ENCODE peak calls at places on chromosomes 3 and 15, in seven cellular contexts. U is IMR-90, D is GM12878, P is spleen, I is sigmoid colon, J is tibial nerve, L is psoas muscle. Q is an unnamed sample.

GRCh38 chr3:105523496-105523895 is 156.8 kb downstream of the ALCAM start:
- DNase-seq in U (peak), P (no peak), I (no peak), L (no peak), D (no peak), J (no peak), Q (no peak)

GRCh38 chr15:53072077-53072476 is 281.9 kb upstream of the ONECUT1 start:
- DNase-seq in I (no peak), L (peak), U (peak), P (no peak), J (no peak), D (no peak), Q (peak)

GRCh38 chr15:58583171-58583908 is 151.5 kb downstream of the LIPC start:
- DNase-seq in L (no peak), I (no peak), P (no peak), U (no peak), D (no peak), J (no peak), Q (no peak)

GRCh38 chr15:39204031-39204430 is 376.8 kb upstream of the THBS1 start:
- DNase-seq in U (peak), L (no peak), D (no peak), J (no peak), I (no peak), P (no peak), Q (no peak)

GRCh38 chr3:120536642-120537041 is 59.5 kb upstream of the NDUFB4 start:
- DNase-seq in J (no peak), D (no peak), L (no peak), P (no peak), I (no peak), U (no peak), Q (no peak)

GRCh38 chr3:81339040-81339845 is 422.2 kb downstream of the GBE1 start:
- DNase-seq in L (no peak), P (no peak), I (no peak), D (no peak), J (no peak), U (peak), Q (no peak)

GRCh38 chr3:63355809-63356208 is 77.7 kb downstream of the SYNPR start:
- DNase-seq in J (no peak), L (no peak), U (no peak), I (no peak), P (no peak), D (no peak), Q (no peak)

GRCh38 chr3:14352002-14352627 is 50.3 kb upstream of the SLC6A6 start:
- DNase-seq in I (no peak), L (no peak), D (peak), U (peak), J (no peak), P (no peak), Q (peak)

GRCh38 chr3:149552700-149553099 is 78.2 kb downstream of the TM4SF4 start:
- DNase-seq in U (no peak), J (no peak), L (no peak), D (no peak), I (no peak), P (no peak), Q (no peak)

GRCh38 chr3:194956697-194957396 is 271.2 kb downstream of the FAM43A start:
- DNase-seq in J (no peak), U (no peak), L (no peak), D (no peak), I (peak), P (no peak), Q (no peak)

GRCh38 chr3:98554580-98554979 is 22.8 kb downstream of the GPR15 start:
- DNase-seq in J (no peak), P (no peak), I (no peak), L (no peak), D (no peak), U (no peak), Q (no peak)

GRCh38 chr3:46098319-46098761 is 71.1 kb upstream of the XCR1 start:
- DNase-seq in I (peak), D (peak), L (peak), P (peak), J (no peak), U (peak), Q (no peak)

GRCh38 chr3:21673393-21673792 is 77.6 kb downstream of the ZNF385D start:
- DNase-seq in U (no peak), L (no peak), J (no peak), I (no peak), D (no peak), P (no peak), Q (no peak)

GRCh38 chr3:108001457-108001856 is 89.4 kb downstream of the CD47 start:
- DNase-seq in U (peak), D (no peak), L (no peak), I (no peak), J (no peak), P (no peak), Q (no peak)

GRCh38 chr3:23333633-23334032 is 130.5 kb downstream of the UBE2E2 start:
- DNase-seq in D (no peak), I (no peak), L (no peak), P (no peak), J (no peak), U (no peak), Q (no peak)

GRCh38 chr3:16838561-16838960 is 46.2 kb upstream of the PLCL2 start:
- DNase-seq in D (no peak), I (no peak), P (no peak), J (no peak), U (no peak), L (peak), Q (no peak)

GRCh38 chr3:170740726-170741591 is 129.0 kb downstream of the RPL22L1 start:
- DNase-seq in D (no peak), J (peak), I (peak), U (peak), L (peak), P (no peak), Q (peak)

GRCh38 chr3:172846706-172847105 is 96.2 kb downstream of the ECT2 start:
- DNase-seq in P (no peak), D (no peak), L (no peak), I (no peak), J (no peak), U (no peak), Q (peak)

GRCh38 chr3:71397046-71397445 is 186.5 kb downstream of the FOXP1 start:
- DNase-seq in P (no peak), J (no peak), I (no peak), D (no peak), U (peak), L (no peak), Q (no peak)

GRCh38 chr3:58383476-58383875 is 50.2 kb downstream of the PDHB start:
- DNase-seq in P (no peak), I (no peak), J (no peak), U (peak), L (no peak), D (no peak), Q (peak)

GRCh38 chr3:41053220-41053619 is 146.1 kb upstream of the CTNNB1 start:
- DNase-seq in L (no peak), J (no peak), D (no peak), U (no peak), P (no peak), I (no peak), Q (no peak)

GRCh38 chr15:78000089-78000926 is 77.2 kb downstream of the TBC1D2B start:
- DNase-seq in I (peak), U (peak), J (peak), P (peak), L (peak), D (no peak), Q (peak)

GRCh38 chr3:47228088-47228487 is 54.5 kb downstream of the KIF9 start:
- DNase-seq in U (no peak), I (no peak), L (no peak), D (no peak), P (no peak), J (no peak), Q (no peak)

GRCh38 chr3:56468184-56469106 is at the start of gene ERC2:
- DNase-seq in D (no peak), P (no peak), U (no peak), J (no peak), L (peak), I (no peak), Q (peak)
- H3K27ac ChIP-seq in D (no peak), P (no peak), U (no peak), J (no peak), L (no peak), I (no peak), Q (peak)

DNA sequence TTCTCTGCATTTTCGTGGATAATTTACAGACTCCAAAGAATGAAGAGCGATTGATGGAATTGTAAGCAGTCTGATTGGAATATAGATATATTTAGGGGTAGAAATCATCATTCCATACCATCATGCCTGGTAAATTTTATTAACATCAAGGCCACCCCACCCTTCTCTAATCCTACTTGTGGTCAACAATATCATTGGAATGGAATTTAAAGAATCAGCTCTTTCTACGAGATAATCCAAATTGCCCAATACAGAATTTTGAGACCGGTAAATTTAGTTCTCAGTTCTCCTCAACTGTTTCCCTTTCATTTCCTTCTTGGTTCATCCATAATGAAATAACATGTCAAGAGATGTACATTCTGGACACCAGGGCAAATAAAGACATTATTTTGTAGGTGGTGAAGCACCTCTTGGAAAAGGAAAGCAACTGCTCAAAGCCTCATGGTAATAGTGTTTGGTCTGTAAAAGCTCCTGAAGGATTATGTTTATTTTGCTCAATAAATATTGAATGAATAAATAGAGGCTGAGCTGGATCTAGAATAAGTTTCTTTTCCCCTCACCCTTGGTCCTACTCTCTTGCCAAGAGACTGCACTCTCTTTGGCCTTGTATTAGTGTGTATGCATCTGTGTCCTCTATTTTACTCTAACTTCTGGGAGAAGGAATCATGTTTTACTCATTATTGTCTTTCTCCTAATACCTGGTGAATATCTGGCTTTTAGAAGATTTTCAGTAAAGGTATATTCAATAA is 133.7 kb upstream of the BCL6 start:
- DNase-seq in U (peak), L (no peak), I (no peak), J (no peak), P (no peak), D (no peak), Q (no peak)
- H3K27ac ChIP-seq in U (no peak), L (no peak), I (no peak), J (no peak), P (no peak), D (no peak), Q (peak)

DNA sequence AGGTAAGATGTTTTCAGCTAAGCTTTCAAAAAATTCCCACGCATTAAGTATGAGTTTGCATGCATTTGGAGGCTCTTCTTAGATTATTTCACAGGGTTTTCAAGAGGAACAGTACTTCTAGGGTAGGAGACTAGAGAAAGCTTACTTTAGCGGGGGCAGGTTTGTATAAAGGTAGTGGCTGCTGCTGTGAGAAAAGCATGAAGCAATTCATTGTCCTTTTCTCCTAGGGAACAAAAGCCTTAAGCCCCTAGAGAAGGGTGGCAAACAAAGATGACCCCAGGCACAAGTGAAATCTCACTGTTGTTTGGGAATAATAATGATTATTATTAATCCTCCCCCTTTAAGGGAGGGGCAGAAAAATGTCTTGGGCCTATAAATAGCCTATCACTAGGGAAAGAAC is 310.7 kb downstream of the DIPK2A start:
- DNase-seq in J (no peak), P (no peak), L (no peak), D (no peak), I (no peak), U (no peak), Q (no peak)
- H3K27ac ChIP-seq in J (no peak), P (no peak), L (no peak), D (no peak), I (no peak), U (no peak), Q (no peak)

DNA sequence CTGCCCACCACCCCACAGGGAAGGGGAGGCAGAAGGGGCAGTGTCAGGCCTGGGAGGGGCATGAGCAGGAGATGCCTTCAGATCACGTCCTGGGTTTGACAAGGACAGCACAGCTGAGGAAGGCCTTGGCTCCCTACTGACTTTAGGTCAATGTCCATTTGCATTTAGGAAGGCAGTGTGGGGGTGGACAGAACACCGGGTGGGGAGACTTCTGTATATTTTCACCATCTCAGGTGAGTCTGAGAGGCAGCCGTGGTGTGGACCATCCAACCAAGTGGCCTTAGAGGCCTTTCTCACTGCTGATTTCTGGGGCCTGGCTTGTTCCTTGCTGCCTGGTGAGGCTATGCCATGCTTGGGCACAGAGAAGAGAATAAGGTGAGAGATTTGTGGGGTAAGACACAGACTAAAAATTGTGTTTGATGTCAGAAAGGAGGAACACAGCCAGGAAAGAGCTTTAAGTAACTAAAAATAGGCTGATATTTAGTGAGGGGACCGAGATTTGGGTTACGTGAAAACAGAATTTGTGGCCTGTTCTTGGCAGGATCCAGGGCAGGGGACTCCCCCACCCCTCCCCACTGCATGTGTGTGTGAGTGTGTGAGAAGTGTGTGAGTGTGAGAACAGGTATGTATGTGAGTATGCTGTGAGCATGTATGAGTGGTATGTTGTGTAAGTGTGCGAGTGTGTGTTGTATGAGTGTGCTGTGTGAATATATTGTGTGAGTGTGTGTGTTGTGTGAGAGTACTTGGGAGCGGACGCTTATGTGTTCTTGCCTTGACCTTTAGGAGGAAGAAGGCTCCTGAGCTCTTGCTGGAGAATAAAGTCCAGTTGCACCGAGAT is 11.8 kb upstream of the PLA2G4E start:
- DNase-seq in P (no peak), L (no peak), I (no peak), D (peak), J (no peak), U (no peak), Q (no peak)
- H3K27ac ChIP-seq in P (no peak), L (peak), I (no peak), D (peak), J (no peak), U (no peak), Q (no peak)

GRCh38 chr3:53844262-53845102 is 1.7 kb downstream of the CHDH start:
- DNase-seq in I (no peak), D (no peak), J (no peak), L (no peak), U (no peak), P (no peak), Q (no peak)
- H3K27ac ChIP-seq in I (no peak), D (peak), J (peak), L (no peak), U (no peak), P (no peak), Q (no peak)

GRCh38 chr3:99638244-99638948 is at the start of gene COL8A1:
- DNase-seq in U (peak), J (peak), P (no peak), D (no peak), L (peak), I (peak), Q (no peak)

GRCh38 chr3:99637041-99637380 is 1.4 kb upstream of the COL8A1 start:
- DNase-seq in P (no peak), L (no peak), U (no peak), J (no peak), I (no peak), D (no peak), Q (no peak)

GRCh38 chr3:99639579-99639978 is 1.2 kb downstream of the COL8A1 start:
- DNase-seq in I (no peak), P (no peak), J (no peak), L (no peak), D (no peak), U (peak), Q (no peak)

GRCh38 chr3:99635348-99635747 is 3.0 kb upstream of the COL8A1 start:
- DNase-seq in I (no peak), U (no peak), L (no peak), J (no peak), P (no peak), D (no peak), Q (no peak)

DNA sequence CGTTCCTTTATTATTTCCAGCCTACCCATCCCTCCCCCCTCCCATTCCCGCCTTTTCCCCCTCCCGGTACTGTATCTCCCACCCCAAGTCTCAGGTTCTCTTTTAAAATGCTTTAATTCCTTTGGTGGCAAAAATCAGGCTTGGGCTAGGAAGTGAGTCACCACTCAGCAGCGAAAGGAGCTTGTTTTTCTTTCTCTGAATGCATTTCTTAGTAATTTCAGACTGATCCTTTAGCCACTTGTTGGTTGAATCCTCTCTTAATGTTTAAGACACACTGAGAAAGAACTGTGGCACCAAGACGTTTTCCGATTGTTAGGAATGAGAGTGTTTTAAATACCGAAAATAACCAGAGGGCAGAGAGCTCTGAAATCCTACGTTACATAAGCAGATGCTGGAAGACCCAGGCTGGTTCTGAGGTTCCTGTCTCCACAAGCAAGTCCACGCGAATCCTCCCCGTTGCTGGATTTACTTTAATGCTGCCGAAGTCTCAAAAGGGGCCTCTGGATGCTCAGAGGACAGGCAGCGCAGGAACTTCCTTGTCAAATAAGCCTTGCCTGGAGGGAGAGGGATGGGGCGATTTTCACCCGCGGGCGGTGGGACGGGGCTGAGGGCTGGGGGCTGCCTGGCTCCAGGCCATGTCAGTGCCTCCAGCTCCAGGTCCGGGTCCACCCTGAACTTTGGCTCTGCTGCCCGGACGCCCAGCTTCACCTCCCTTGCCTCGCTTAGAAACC is 848 bp upstream of the COL8A1 start:
- DNase-seq in L (no peak), U (peak), P (no peak), I (no peak), J (no peak), D (no peak), Q (peak)
- H3K27ac ChIP-seq in L (peak), U (peak), P (no peak), I (peak), J (peak), D (no peak), Q (no peak)

GRCh38 chr3:147411777-147412176 is 2.6 kb downstream of the ZIC1 start:
- DNase-seq in I (no peak), U (no peak), P (no peak), J (no peak), L (no peak), D (no peak), Q (peak)

GRCh38 chr3:147412491-147412916 is 3.3 kb downstream of the ZIC1 start:
- DNase-seq in I (no peak), J (no peak), D (no peak), L (no peak), P (no peak), U (no peak), Q (no peak)

GRCh38 chr3:147413712-147414325 is 4.7 kb downstream of the ZIC1 start:
- DNase-seq in L (no peak), U (no peak), D (no peak), I (no peak), J (no peak), P (no peak), Q (no peak)

GRCh38 chr3:147414369-147415135 is 5.4 kb downstream of the ZIC1 start:
- DNase-seq in L (no peak), J (no peak), D (no peak), I (no peak), U (no peak), P (no peak), Q (no peak)

DNA sequence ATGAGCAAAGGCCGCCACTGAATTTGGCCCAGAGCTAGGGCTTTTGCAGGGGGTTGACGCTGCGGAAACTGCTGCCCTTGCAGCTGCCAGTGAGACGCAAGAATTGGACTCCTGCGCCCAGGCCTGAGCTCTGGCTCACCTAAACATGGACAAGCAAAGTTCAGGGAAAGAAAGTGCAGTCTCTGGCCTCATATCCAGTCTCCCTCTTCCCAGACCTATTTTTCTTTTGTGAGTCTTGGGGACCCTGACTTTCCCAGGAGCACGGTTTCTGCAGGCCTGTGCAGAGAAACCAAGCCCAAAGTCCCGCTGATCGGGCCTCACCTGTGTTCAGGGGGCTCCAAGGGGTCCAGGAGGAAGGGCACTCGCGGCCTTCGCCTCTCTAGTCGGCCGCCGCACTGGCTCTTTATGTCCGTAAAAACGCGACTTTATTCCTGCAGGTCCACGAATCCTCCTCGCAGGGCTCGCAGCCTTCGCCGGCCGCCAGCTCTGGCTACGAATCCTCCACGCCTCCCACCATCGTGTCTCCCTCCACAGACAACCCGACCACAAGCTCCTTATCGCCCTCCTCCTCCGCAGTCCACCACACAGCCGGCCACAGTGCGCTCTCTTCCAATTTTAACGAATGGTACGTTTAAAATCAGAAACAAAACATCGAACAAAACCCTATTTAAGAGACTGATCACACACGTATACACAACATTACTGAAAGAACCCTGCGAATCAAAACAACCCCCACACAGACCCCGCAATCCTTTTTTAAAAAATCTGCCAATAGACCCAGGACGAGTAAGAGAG is 3.9 kb downstream of the ZIC1 start:
- DNase-seq in J (no peak), I (no peak), U (no peak), L (no peak), D (no peak), P (no peak), Q (no peak)
- H3K27ac ChIP-seq in J (no peak), I (no peak), U (no peak), L (peak), D (no peak), P (no peak), Q (no peak)

Q was measured in SJCRH30.